ENCODE peak calls at places on chromosomes 7 and 10, in nine cellular contexts. P is stomach, X is transverse colon, W is ovary, S is A549, Q is H1, K is SK-N-SH, L is HepG2, C is upper lobe of left lung. J is an unnamed sample.

GRCh38 chr7:133641436-133641835 is 388.6 kb downstream of the EXOC4 start:
- DNase-seq in S (no peak), P (no peak), X (no peak), Q (no peak), W (no peak), L (no peak), C (no peak), K (no peak), J (no peak)

GRCh38 chr10:6005856-6006390 is 28.6 kb upstream of the IL15RA start:
- DNase-seq in S (no peak), C (no peak), W (no peak), L (no peak), P (no peak), K (no peak), Q (no peak), X (no peak), J (no peak)

GRCh38 chr10:95237376-95238170 is 43.5 kb downstream of the ACSM6 start:
- DNase-seq in W (no peak), X (no peak), L (no peak), S (no peak), C (no peak), P (no peak), Q (no peak), K (no peak), J (no peak)

GRCh38 chr10:89206402-89207180 is 526 bp downstream of the CH25H start:
- DNase-seq in W (peak; percentile 40), K (peak; percentile 57), X (peak; percentile 18), C (peak; percentile 41), S (no peak), L (no peak), P (peak; percentile 26), Q (peak; percentile 77), J (no peak)

GRCh38 chr7:86949052-86949778 is 110.2 kb downstream of the ELAPOR2 start:
- DNase-seq in C (no peak), L (no peak), X (no peak), P (no peak), K (no peak), S (no peak), Q (no peak), W (no peak), J (no peak)

GRCh38 chr7:35680403-35681013 is 14.4 kb downstream of the HERPUD2 start:
- DNase-seq in W (no peak), P (no peak), K (no peak), C (no peak), S (no peak), Q (no peak), X (no peak), L (no peak), J (no peak)

GRCh38 chr10:70132098-70133029 is at the start of gene AIFM2:
- DNase-seq in W (peak; percentile 89), Q (peak; percentile 85), L (peak; percentile 80), C (peak; percentile 89), X (peak; percentile 94), S (peak; percentile 92), P (peak; percentile 89), K (peak; percentile 87), J (peak; percentile 56)

GRCh38 chr10:90592903-90593302 is 264.9 kb downstream of the HTR7 start:
- DNase-seq in P (no peak), W (no peak), L (peak; percentile 42), S (peak; percentile 12), C (no peak), Q (peak; percentile 59), X (no peak), K (peak; percentile 9), J (peak; percentile 13)

GRCh38 chr7:88111136-88111748 is 108.6 kb downstream of the SRI start:
- DNase-seq in Q (no peak), L (peak; percentile 35), P (no peak), X (no peak), K (peak; percentile 36), W (no peak), C (no peak), S (peak; percentile 39), J (no peak)

GRCh38 chr7:20665096-20665495 is 49.6 kb downstream of the ABCB5 start:
- DNase-seq in X (no peak), W (no peak), L (no peak), P (no peak), K (no peak), C (no peak), Q (no peak), S (no peak), J (no peak)

GRCh38 chr10:26216577-26216948 is at the start of gene GAD2:
- DNase-seq in Q (peak; percentile 66), L (no peak), S (no peak), K (no peak), W (no peak), P (no peak), C (no peak), X (no peak), J (no peak)

GRCh38 chr7:125122225-125122624 is 192.6 kb upstream of the POT1 start:
- DNase-seq in S (no peak), X (no peak), L (no peak), P (no peak), Q (no peak), K (peak; percentile 14), C (no peak), W (no peak), J (no peak)

GRCh38 chr7:125118444-125118843 is 188.8 kb upstream of the POT1 start:
- DNase-seq in X (no peak), K (no peak), C (no peak), P (no peak), S (no peak), L (no peak), W (no peak), Q (no peak), J (no peak)

GRCh38 chr7:125125315-125125714 is 195.7 kb upstream of the POT1 start:
- DNase-seq in P (no peak), X (no peak), S (no peak), C (no peak), L (no peak), K (no peak), Q (no peak), W (no peak), J (no peak)

GRCh38 chr7:125119559-125120115 is 190.0 kb upstream of the POT1 start:
- DNase-seq in Q (no peak), S (no peak), P (no peak), L (no peak), C (no peak), W (no peak), X (no peak), K (no peak), J (no peak)
- TF ChIP-seq EP300 in Q (no peak), S (no peak), P (no peak), L (no peak), C (no peak), W (no peak), X (no peak), K (no peak), J (no peak)

DNA sequence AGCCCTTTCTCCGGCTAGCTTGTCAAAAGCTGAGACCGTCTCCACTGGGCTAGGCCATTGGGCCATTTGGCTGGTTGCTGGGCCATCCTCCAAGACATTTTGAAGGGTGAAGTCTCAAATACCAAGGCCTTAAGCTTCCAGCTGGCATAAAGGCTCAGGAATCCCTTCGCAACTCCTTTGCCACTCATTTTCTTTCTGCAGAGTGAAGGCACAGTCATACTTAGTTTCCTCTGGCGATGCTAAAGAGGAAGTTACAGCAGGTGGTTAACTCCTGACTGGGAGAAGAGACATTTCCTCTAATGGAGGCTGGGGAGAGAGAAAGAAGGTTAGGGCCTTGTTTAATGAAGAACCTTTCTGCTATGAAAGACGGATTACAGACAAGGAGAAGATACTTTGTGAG is 4.8 kb upstream of the REPIN1 start:
- DNase-seq in W (no peak), Q (no peak), L (no peak), S (no peak), X (no peak), K (no peak), P (no peak), C (no peak), J (no peak)
- H3K27ac ChIP-seq in W (no peak overlapping the region), Q (no peak overlapping the region), L (no peak overlapping the region), S (no peak overlapping the region), X (no peak overlapping the region), K (no peak overlapping the region), P (no peak overlapping the region), C (no peak overlapping the region), J (no peak overlapping the region)

GRCh38 chr10:52143338-52143737 is 170.7 kb upstream of the DKK1 start:
- DNase-seq in L (no peak), S (no peak), Q (no peak), K (no peak), P (no peak), C (no peak), W (no peak), X (no peak), J (no peak)

GRCh38 chr10:52146766-52147165 is 167.3 kb upstream of the DKK1 start:
- DNase-seq in K (no peak), W (no peak), Q (no peak), S (no peak), L (no peak), P (no peak), C (no peak), X (no peak), J (no peak)
- TF ChIP-seq EP300 in K (no peak), W (no peak), Q (no peak), S (no peak), L (no peak), P (no peak), C (no peak), X (no peak), J (no peak)

DNA sequence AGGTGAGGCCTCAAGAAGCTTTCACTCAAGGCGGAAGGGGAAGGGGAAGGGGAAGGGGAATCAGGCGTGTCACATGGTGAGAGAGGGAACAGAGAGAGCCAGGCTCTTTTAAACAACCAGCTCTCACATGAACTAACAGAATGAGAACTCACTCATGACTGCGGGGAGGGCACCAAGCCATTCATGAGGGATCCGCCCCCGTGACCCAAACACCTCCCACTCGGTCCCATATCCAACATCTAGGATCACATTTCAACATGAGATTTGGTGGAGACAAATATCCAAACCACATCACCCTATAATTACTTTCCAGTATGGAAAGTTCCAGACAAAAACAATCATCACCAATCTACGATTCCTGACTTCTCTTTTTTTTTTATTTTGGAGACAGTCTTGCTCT is 22.9 kb downstream of the HIP1 start:
- DNase-seq in Q (no peak), K (no peak), S (no peak), C (no peak), L (no peak), P (no peak), X (no peak), W (no peak), J (no peak)
- H3K27ac ChIP-seq in Q (no peak overlapping the region), K (no peak overlapping the region), S (peak overlapping the region; percentile 34), C (no peak overlapping the region), L (no peak overlapping the region), P (no peak overlapping the region), X (no peak overlapping the region), W (no peak overlapping the region), J (no peak overlapping the region)

DNA sequence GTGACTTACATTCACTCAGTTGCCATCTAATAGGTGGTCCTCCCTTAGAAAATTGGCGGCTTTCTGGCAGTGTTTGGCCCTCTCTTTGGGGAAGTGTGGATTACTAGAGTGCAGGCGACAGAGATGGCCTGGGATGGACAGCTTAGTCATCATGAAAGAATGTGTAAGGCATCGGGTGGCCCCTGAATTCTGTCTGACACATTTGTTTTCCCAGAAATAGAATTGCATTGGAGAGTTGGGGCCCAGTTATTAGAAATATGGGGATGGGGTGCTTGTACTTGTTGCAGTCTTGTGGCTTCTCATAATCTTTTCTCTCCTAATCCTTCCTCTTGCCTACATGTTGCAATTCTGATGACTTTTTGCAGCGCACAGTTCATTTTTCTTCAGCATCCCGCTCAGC is 13.8 kb downstream of the TCF7L2 start:
- DNase-seq in C (no peak), P (no peak), L (no peak), K (no peak), S (no peak), W (no peak), Q (no peak), X (no peak), J (no peak)
- TF ChIP-seq EP300 in C (no peak), P (no peak), L (no peak), K (peak; percentile 32), S (no peak), W (no peak), Q (no peak), X (no peak), J (no peak)